ENCODE peak calls at places on chromosome 3, in eight cellular contexts. U is Ammon's horn; L is brain microvascular endothelial cell; W is NCI-H345; H is adipocyte; X is effector CD4-positive, alpha-beta T cell; Q is BE2C; N is neuronal stem cell. I is an unnamed sample.

GRCh38 chr3:197325773-197326172 is 27.4 kb upstream of the DLG1 start:
- DNase-seq in L (no peak), W (no peak), Q (no peak), U (no peak), H (no peak), X (no peak), N (no peak), I (no peak)

GRCh38 chr3:8589880-8590556 is 54.6 kb downstream of the SSUH2 start:
- DNase-seq in Q (no peak), N (no peak), U (no peak), W (no peak), L (no peak), H (peak), X (no peak), I (peak)

GRCh38 chr3:123329636-123330340 is 119.1 kb downstream of the ADCY5 start:
- DNase-seq in L (no peak), H (no peak), Q (no peak), N (no peak), X (no peak), W (no peak), U (no peak), I (no peak)

GRCh38 chr3:32577621-32578556 is 7.2 kb upstream of the DYNC1LI1 start:
- DNase-seq in H (peak), L (no peak), U (peak), X (no peak), N (no peak), Q (no peak), W (no peak), I (no peak)

GRCh38 chr3:195065142-195065863 is 205.7 kb downstream of the XXYLT1 start:
- DNase-seq in U (no peak), X (no peak), W (no peak), Q (peak), N (no peak), L (no peak), H (no peak), I (no peak)

GRCh38 chr3:133007601-133008000 is 30.6 kb upstream of the TMEM108 start:
- DNase-seq in H (no peak), L (no peak), U (no peak), W (no peak), N (no peak), X (no peak), Q (no peak), I (no peak)

GRCh38 chr3:97823503-97824004 is 1.7 kb downstream of the CRYBG3 start:
- DNase-seq in N (no peak), L (no peak), X (no peak), W (no peak), H (peak), Q (no peak), U (peak), I (no peak)

GRCh38 chr3:112454098-112454884 is 45.0 kb downstream of the BTLA start:
- DNase-seq in U (no peak), N (no peak), W (no peak), L (no peak), Q (no peak), X (no peak), H (no peak), I (no peak)

GRCh38 chr3:88617283-88617682 is 467.5 kb downstream of the C3orf38 start:
- DNase-seq in U (no peak), N (no peak), W (no peak), Q (no peak), H (no peak), X (no peak), L (no peak), I (no peak)

GRCh38 chr3:10344147-10344943 is 23.4 kb upstream of the SEC13 start:
- DNase-seq in Q (peak), H (peak), L (no peak), U (peak), W (peak), N (peak), X (peak), I (no peak)

GRCh38 chr3:53069422-53070068 is 23.7 kb upstream of the SFMBT1 start:
- DNase-seq in L (peak), H (no peak), Q (no peak), N (no peak), X (no peak), W (no peak), U (no peak), I (no peak)

GRCh38 chr3:48012659-48013058 is 3.6 kb downstream of the MAP4 start:
- DNase-seq in H (peak), N (no peak), L (no peak), Q (no peak), W (no peak), X (no peak), U (no peak), I (no peak)

GRCh38 chr3:182609575-182610156 is 183.6 kb upstream of the ATP11B start:
- DNase-seq in Q (peak), H (no peak), U (no peak), W (peak), L (no peak), X (no peak), N (no peak), I (no peak)

GRCh38 chr3:151434151-151434890 is 26.5 kb downstream of the IGSF10 start:
- DNase-seq in U (no peak), N (no peak), X (no peak), W (no peak), Q (no peak), L (peak), H (peak), I (peak)

GRCh38 chr3:183897606-183898384 is 13.1 kb upstream of the PARL start:
- DNase-seq in U (no peak), L (no peak), W (no peak), Q (no peak), N (no peak), H (no peak), X (no peak), I (no peak)

GRCh38 chr3:190005343-190006113 is 115.2 kb downstream of the P3H2 start:
- DNase-seq in H (no peak), U (no peak), X (no peak), L (no peak), W (no peak), Q (no peak), N (no peak), I (no peak)

GRCh38 chr3:178706411-178706810 is 170.2 kb downstream of the KCNMB2 start:
- DNase-seq in X (no peak), W (no peak), Q (no peak), L (no peak), H (no peak), U (no peak), N (no peak), I (peak)

GRCh38 chr3:64067510-64068346 is 44.4 kb upstream of the PSMD6 start:
- DNase-seq in W (no peak), H (no peak), L (no peak), Q (peak), U (peak), N (no peak), X (no peak), I (no peak)

GRCh38 chr3:69012111-69012835 is 1.2 kb downstream of the EOGT start:
- DNase-seq in X (no peak), N (no peak), L (peak), H (peak), Q (peak), W (no peak), U (no peak), I (no peak)

GRCh38 chr3:188469228-188469885 is 315.4 kb downstream of the LPP start:
- DNase-seq in L (no peak), U (peak), N (no peak), X (no peak), W (no peak), H (peak), Q (no peak), I (no peak)

I was measured in NCI-H226.